ENCODE peak calls at places on chromosomes 3 and 15, in seven cellular contexts. J is H54, P is endothelial cell of umbilical vein, U is breast epithelium, Z is transverse colon, T is prostate gland, M is NB4. N is an unnamed sample.
A peak's percentile ranks its signal among the peaks of the same experiment; 100 is the strongest.

GRCh38 chr3:94234177-94234788 is 171.4 kb downstream of the NSUN3 start:
- DNase-seq in J (peak; percentile 6), M (peak; percentile 52), P (peak; percentile 22), T (peak; percentile 20), Z (no peak), U (no peak), N (peak; percentile 60)

GRCh38 chr3:130462089-130462488 is 54.9 kb upstream of the COL6A6 start:
- DNase-seq in M (no peak), J (no peak), P (no peak), T (no peak), Z (no peak), U (no peak), N (no peak)

GRCh38 chr15:70507772-70508351 is 255.5 kb downstream of the UACA start:
- DNase-seq in Z (no peak), P (peak; percentile 49), M (peak; percentile 83), U (no peak), T (peak; percentile 55), J (no peak), N (no peak)

GRCh38 chr3:110881069-110881468 is 190.5 kb upstream of the NECTIN3 start:
- DNase-seq in Z (peak; percentile 65), J (peak; percentile 23), M (peak; percentile 18), T (peak; percentile 95), P (peak; percentile 6), U (peak; percentile 81), N (peak; percentile 1)

GRCh38 chr15:88932271-88932874 is 19.2 kb upstream of the MFGE8 start:
- DNase-seq in Z (no peak), M (no peak), T (no peak), P (no peak), U (no peak), J (no peak), N (no peak)

GRCh38 chr3:41598804-41599481 is 363.0 kb downstream of the ULK4 start:
- DNase-seq in Z (no peak), T (no peak), P (no peak), U (no peak), M (no peak), J (no peak), N (no peak)

GRCh38 chr15:99546436-99547100 is 19.2 kb upstream of the MEF2A start:
- DNase-seq in Z (no peak), T (no peak), J (no peak), U (no peak), P (no peak), M (no peak), N (no peak)

GRCh38 chr15:39629376-39629775 is 48.5 kb downstream of the THBS1 start:
- DNase-seq in M (peak; percentile 36), J (peak; percentile 32), P (peak; percentile 88), Z (peak; percentile 71), U (no peak), T (no peak), N (no peak)

GRCh38 chr3:64732570-64732969 is 44.8 kb upstream of the ADAMTS9 start:
- DNase-seq in T (no peak), U (no peak), J (no peak), M (no peak), P (no peak), Z (no peak), N (no peak)

GRCh38 chr3:60281970-60282369 is 969.3 kb downstream of the FHIT start:
- DNase-seq in T (no peak), P (no peak), J (no peak), M (no peak), Z (no peak), U (no peak), N (no peak)

GRCh38 chr15:27454281-27455060 is 483.5 kb downstream of the GABRG3 start:
- DNase-seq in U (no peak), P (no peak), J (peak; percentile 3), T (no peak), M (no peak), Z (no peak), N (no peak)

GRCh38 chr15:39443659-39444219 is 137.1 kb upstream of the THBS1 start:
- DNase-seq in P (no peak), M (peak; percentile 42), Z (no peak), T (no peak), U (no peak), J (no peak), N (no peak)

GRCh38 chr3:9408061-9408460 is 10.6 kb downstream of the SETD5 start:
- DNase-seq in J (no peak), T (no peak), Z (no peak), U (no peak), M (no peak), P (no peak), N (no peak)

GRCh38 chr15:45630958-45631691 is 3.7 kb upstream of the SQOR start:
- DNase-seq in P (no peak), J (peak; percentile 39), Z (peak; percentile 46), T (no peak), M (no peak), U (no peak), N (no peak)

GRCh38 chr3:20380310-20380709 is 194.3 kb upstream of the SGO1 start:
- DNase-seq in J (no peak), U (no peak), T (no peak), Z (no peak), P (no peak), M (no peak), N (peak; percentile 34)

GRCh38 chr3:24253336-24253735 is 241.3 kb downstream of the THRB start:
- DNase-seq in U (no peak), T (no peak), Z (no peak), J (no peak), M (no peak), P (no peak), N (no peak)

GRCh38 chr3:46078712-46079400 is 51.6 kb upstream of the XCR1 start:
- DNase-seq in U (peak; percentile 87), P (peak; percentile 87), Z (peak; percentile 93), M (peak; percentile 93), J (peak; percentile 56), T (peak; percentile 93), N (peak; percentile 86)

GRCh38 chr3:5314897-5315296 is 127.4 kb downstream of the EDEM1 start:
- DNase-seq in M (no peak), U (no peak), P (no peak), Z (no peak), J (no peak), T (no peak), N (no peak)

GRCh38 chr3:154779571-154779970 is 300.5 kb upstream of the MME start:
- DNase-seq in Z (no peak), T (no peak), M (no peak), P (no peak), J (no peak), U (no peak), N (no peak)

GRCh38 chr15:99433026-99433756 is 132.6 kb upstream of the MEF2A start:
- DNase-seq in P (no peak), Z (peak; percentile 72), U (no peak), T (no peak), M (no peak), J (no peak), N (no peak)

GRCh38 chr3:138184994-138185393 is 2.1 kb upstream of the ARMC8 start:
- DNase-seq in P (no peak), U (no peak), Z (no peak), T (no peak), J (no peak), M (no peak), N (no peak)

GRCh38 chr3:177591371-177591770 is 394.1 kb upstream of the TBL1XR1 start:
- DNase-seq in T (peak; percentile 61), Z (peak; percentile 19), P (no peak), U (peak; percentile 61), M (peak; percentile 38), J (no peak), N (no peak)

GRCh38 chr3:49661281-49661680 is 12.9 kb upstream of the APEH start:
- DNase-seq in Z (no peak), P (no peak), J (no peak), U (no peak), T (no peak), M (no peak), N (no peak)

GRCh38 chr15:73686781-73687256 is 2.6 kb downstream of the CD276 start:
- DNase-seq in M (peak; percentile 13), Z (no peak), P (peak; percentile 80), T (no peak), J (peak; percentile 76), U (no peak), N (no peak)
- TF ChIP-seq POLR2A in M (no peak), Z (no peak), P (no peak), T (no peak), J (no peak), U (no peak), N (no peak)

GRCh38 chr3:161332792-161333191 is 38.5 kb downstream of the SPTSSB start:
- DNase-seq in P (no peak), U (no peak), Z (no peak), M (no peak), T (no peak), J (no peak), N (no peak)
- TF ChIP-seq POLR2A in P (no peak), U (no peak), Z (no peak), M (no peak), T (no peak), J (no peak), N (no peak)

DNA sequence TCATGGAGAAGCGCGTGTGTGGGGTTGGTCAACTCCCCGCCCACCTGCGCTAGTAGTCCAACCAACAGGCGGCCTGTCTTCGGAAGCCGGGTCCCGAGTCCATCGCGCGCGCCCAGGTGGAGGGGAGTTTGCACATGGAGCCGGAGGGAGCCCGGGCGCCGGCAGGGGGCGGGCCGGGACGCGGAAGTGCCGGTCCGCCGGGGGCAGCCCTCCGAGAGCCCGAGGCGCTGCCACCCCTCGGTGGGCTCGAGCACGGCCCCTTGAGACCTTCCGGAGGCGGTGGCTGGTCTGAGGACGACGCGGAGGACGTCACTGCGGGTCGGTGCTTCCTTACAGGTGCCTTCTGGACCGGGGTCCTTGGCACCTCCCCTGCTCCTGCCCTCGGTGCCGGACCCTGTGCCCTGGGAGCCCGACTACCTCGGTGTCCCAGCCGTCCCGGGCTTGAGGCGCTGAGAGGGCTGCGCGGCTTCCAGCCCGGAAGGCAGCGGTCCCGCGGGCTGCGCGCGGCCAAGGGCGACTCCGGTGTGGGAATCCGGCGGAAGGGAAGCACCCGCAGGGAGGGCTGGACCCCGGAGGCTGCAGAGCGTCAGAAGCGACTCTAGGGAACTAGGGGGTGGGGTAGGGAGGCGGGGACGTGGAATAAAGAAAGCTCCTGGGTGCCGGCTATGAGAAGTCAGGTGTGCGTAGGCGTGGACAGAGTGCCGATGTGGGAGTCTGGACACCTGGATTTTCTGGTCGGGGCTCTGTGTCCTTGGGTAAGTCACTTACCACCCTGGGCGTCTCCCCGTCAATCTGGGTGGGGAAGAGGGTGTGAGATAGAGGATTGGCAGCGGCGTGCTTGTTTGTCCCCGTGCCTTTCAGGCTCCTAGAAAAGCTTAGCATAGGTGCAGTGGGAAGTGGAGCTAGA is 212.3 kb downstream of the FGF12 start:
- DNase-seq in J (no peak), P (no peak), M (no peak), Z (peak; percentile 9), T (no peak), U (no peak), N (peak; percentile 7)
- TF ChIP-seq POLR2A in J (no peak), P (no peak), M (no peak), Z (no peak), T (no peak), U (no peak), N (no peak)

GRCh38 chr3:150703756-150704344 is at the start of gene ERICH6:
- DNase-seq in U (peak; percentile 83), P (peak; percentile 90), J (peak; percentile 89), Z (peak; percentile 93), T (peak; percentile 88), M (peak; percentile 86), N (peak; percentile 92)
- TF ChIP-seq POLR2A in U (peak; percentile 32), P (peak; percentile 17), J (peak; percentile 3), Z (peak; percentile 58), T (peak; percentile 51), M (peak; percentile 38), N (peak; percentile 60)